ENCODE peak calls at places on chromosomes 6 and 20, in six cellular contexts. Q, O, M, U, N and I are unnamed samples.
A peak's percentile ranks its signal among the peaks of the same experiment; 100 is the strongest.

GRCh38 chr6:113142775-113143174 is 714.4 kb upstream of the MARCKS start:
- DNase-seq in Q (no peak), O (no peak), M (no peak), U (no peak), N (no peak), I (no peak)

GRCh38 chr6:135163440-135163738 is 17.7 kb upstream of the MYB start:
- DNase-seq in Q (no peak), O (no peak), M (no peak), U (no peak), N (no peak), I (no peak)

GRCh38 chr20:46683939-46684750 is 5.1 kb downstream of the TP53RK start:
- DNase-seq in Q (peak; percentile 83), O (peak; percentile 88), M (no peak), U (peak; percentile 35), N (peak; percentile 83), I (no peak)

GRCh38 chr6:42704251-42704936 is 18.0 kb downstream of the PRPH2 start:
- DNase-seq in Q (no peak), O (no peak), M (no peak), U (no peak), N (no peak), I (no peak)

GRCh38 chr6:3867616-3868502 is 18.7 kb downstream of the FAM50B start:
- DNase-seq in Q (no peak), O (no peak), M (no peak), U (no peak), N (peak; percentile 52), I (no peak)

GRCh38 chr6:33694977-33695376 is 16.5 kb downstream of the UQCC2 start:
- DNase-seq in Q (no peak), O (no peak), M (no peak), U (no peak), N (no peak), I (no peak)

GRCh38 chr6:144659202-144659731 is 374.1 kb downstream of the UTRN start:
- DNase-seq in Q (peak; percentile 18), O (no peak), M (no peak), U (peak; percentile 20), N (no peak), I (no peak)

GRCh38 chr6:105163186-105163585 is 16.6 kb downstream of the POPDC3 start:
- DNase-seq in Q (no peak), O (no peak), M (no peak), U (no peak), N (peak; percentile 59), I (no peak)

GRCh38 chr6:107645740-107646139 is 155.8 kb downstream of the SOBP start:
- DNase-seq in Q (peak; percentile 47), O (no peak), M (no peak), U (no peak), N (no peak), I (no peak)

GRCh38 chr20:19786311-19786710 is 28.3 kb downstream of the RIN2 start:
- DNase-seq in Q (peak; percentile 99), O (peak; percentile 88), M (peak; percentile 79), U (no peak), N (peak; percentile 70), I (peak; percentile 52)

GRCh38 chr20:16397053-16397452 is 176.2 kb downstream of the KIF16B start:
- DNase-seq in Q (no peak), O (no peak), M (no peak), U (no peak), N (no peak), I (no peak)

GRCh38 chr20:6231551-6231950 is 108.7 kb upstream of the FERMT1 start:
- DNase-seq in Q (no peak), O (peak; percentile 34), M (no peak), U (no peak), N (no peak), I (peak; percentile 12)

GRCh38 chr6:40999498-41000070 is 39.4 kb downstream of the UNC5CL start:
- DNase-seq in Q (peak; percentile 56), O (peak; percentile 53), M (no peak), U (peak; percentile 31), N (peak; percentile 62), I (peak; percentile 52)

GRCh38 chr6:28399370-28400121 is at the start of gene ZSCAN12:
- DNase-seq in Q (peak; percentile 78), O (peak; percentile 85), M (peak; percentile 67), U (peak; percentile 81), N (peak; percentile 93), I (peak; percentile 67)

GRCh38 chr6:37625591-37626374 is 71.9 kb downstream of the MDGA1 start:
- DNase-seq in Q (peak; percentile 61), O (no peak), M (peak; percentile 4), U (no peak), N (no peak), I (no peak)

GRCh38 chr6:154187203-154187602 is 148.2 kb downstream of the OPRM1 start:
- DNase-seq in Q (no peak), O (no peak), M (peak; percentile 60), U (no peak), N (no peak), I (no peak)

GRCh38 chr20:49030954-49031619 is 15.0 kb upstream of the CSE1L start:
- DNase-seq in Q (peak; percentile 21), O (no peak), M (no peak), U (no peak), N (no peak), I (peak; percentile 13)

GRCh38 chr6:79574636-79575035 is 37.4 kb upstream of the LCA5 start:
- DNase-seq in Q (peak; percentile 9), O (peak; percentile 20), M (no peak), U (no peak), N (peak; percentile 77), I (peak; percentile 54)

GRCh38 chr20:57957397-57958049 is 247.7 kb upstream of the PMEPA1 start:
- DNase-seq in Q (no peak), O (no peak), M (no peak), U (no peak), N (peak; percentile 14), I (peak; percentile 74)